ENCODE peak calls at places on chromosomes 6 and 20, in eight cellular contexts. V is pancreas; S is kidney glomerular epithelial cell; F is WERI-Rb-1; A is GM04503; J is stimulated activated CD4-positive, alpha-beta T cell treated with anti-CD3 and anti-CD28 coated beads, TNF-alpha, amount 100 ng/mL, for 24 hours; M is NCI-H774; W is left lung. N is an unnamed sample.

GRCh38 chr6:21037453-21037852 is 503.2 kb downstream of the CDKAL1 start:
- DNase-seq in V (no peak), S (no peak), F (no peak), A (no peak), J (no peak), M (no peak), W (no peak), N (no peak)

GRCh38 chr6:155406801-155407200 is 48.8 kb downstream of the NOX3 start:
- DNase-seq in V (no peak), S (no peak), F (no peak), A (no peak), J (no peak), M (no peak), W (no peak), N (no peak)

GRCh38 chr20:10225439-10226080 is 6.9 kb downstream of the SNAP25 start:
- DNase-seq in V (no peak), S (no peak), F (no peak), A (no peak), J (no peak), M (no peak), W (no peak), N (no peak)

GRCh38 chr6:7439243-7439642 is 49.6 kb downstream of the RIOK1 start:
- DNase-seq in V (no peak), S (no peak), F (no peak), A (no peak), J (no peak), M (no peak), W (no peak), N (no peak)

GRCh38 chr6:30591008-30591407 is 19.8 kb downstream of the ABCF1 start:
- DNase-seq in V (no peak), S (no peak), F (no peak), A (no peak), J (no peak), M (no peak), W (peak; percentile 61), N (peak; percentile 72)

GRCh38 chr20:49913399-49914047 is 1.8 kb downstream of the SPATA2 start:
- DNase-seq in V (no peak), S (no peak), F (no peak), A (no peak), J (no peak), M (no peak), W (no peak), N (no peak)

GRCh38 chr6:134826889-134827737 is 122.8 kb downstream of the ALDH8A1 start:
- DNase-seq in V (peak; percentile 65), S (no peak), F (no peak), A (peak; percentile 100), J (no peak), M (no peak), W (peak; percentile 75), N (peak; percentile 55)

GRCh38 chr6:50661636-50662035 is 51.7 kb upstream of the TFAP2D start:
- DNase-seq in V (no peak), S (no peak), F (no peak), A (no peak), J (no peak), M (no peak), W (no peak), N (no peak)

GRCh38 chr6:16764188-16764950 is 3.1 kb upstream of the ATXN1 start:
- DNase-seq in V (no peak), S (peak; percentile 56), F (no peak), A (no peak), J (no peak), M (no peak), W (no peak), N (no peak)

GRCh38 chr6:33895988-33896387 is 92.2 kb upstream of the MLN start:
- DNase-seq in V (no peak), S (no peak), F (no peak), A (no peak), J (no peak), M (no peak), W (no peak), N (no peak)

GRCh38 chr6:47405273-47405672 is 72.3 kb upstream of the CD2AP start:
- DNase-seq in V (no peak), S (peak; percentile 10), F (no peak), A (no peak), J (no peak), M (no peak), W (peak; percentile 39), N (no peak)

GRCh38 chr6:14732845-14733757 is 512.8 kb upstream of the JARID2 start:
- DNase-seq in V (no peak), S (peak; percentile 79), F (no peak), A (no peak), J (no peak), M (no peak), W (no peak), N (no peak)

GRCh38 chr6:90249044-90249443 is 47.6 kb downstream of the BACH2 start:
- DNase-seq in V (no peak), S (no peak), F (no peak), A (no peak), J (no peak), M (no peak), W (no peak), N (no peak)

GRCh38 chr20:57048027-57048869 is 218.2 kb downstream of the BMP7 start:
- DNase-seq in V (no peak), S (no peak), F (peak; percentile 14), A (no peak), J (no peak), M (no peak), W (no peak), N (no peak)

GRCh38 chr6:3484240-3484639 is 27.4 kb upstream of the SLC22A23 start:
- DNase-seq in V (no peak), S (no peak), F (no peak), A (no peak), J (no peak), M (no peak), W (no peak), N (no peak)

GRCh38 chr20:53579266-53579580 is 14.4 kb downstream of the ZNF217 start:
- DNase-seq in V (no peak), S (no peak), F (no peak), A (no peak), J (no peak), M (no peak), W (peak; percentile 3), N (no peak)

GRCh38 chr20:58651548-58651822 is 402 bp downstream of the STX16 start:
- DNase-seq in V (no peak), S (no peak), F (peak; percentile 55), A (no peak), J (no peak), M (no peak), W (no peak), N (no peak)

GRCh38 chr20:50415516-50416268 is 94.5 kb upstream of the PTPN1 start:
- DNase-seq in V (peak; percentile 99), S (peak; percentile 52), F (no peak), A (peak; percentile 83), J (no peak), M (no peak), W (peak; percentile 95), N (peak; percentile 100)

GRCh38 chr6:137363805-137364138 is 130.4 kb downstream of the OLIG3 start:
- DNase-seq in V (no peak), S (peak; percentile 2), F (no peak), A (no peak), J (no peak), M (no peak), W (no peak), N (no peak)

GRCh38 chr20:46708172-46708860 is 1.1 kb upstream of the SLC2A10 start:
- DNase-seq in V (peak; percentile 65), S (no peak), F (peak; percentile 27), A (no peak), J (no peak), M (no peak), W (no peak), N (peak; percentile 44)

GRCh38 chr6:27370391-27370790 is 18.2 kb upstream of the ZNF391 start:
- DNase-seq in V (no peak), S (no peak), F (no peak), A (no peak), J (no peak), M (no peak), W (no peak), N (no peak)

GRCh38 chr6:165726915-165727314 is 63.9 kb upstream of the PDE10A start:
- DNase-seq in V (no peak), S (no peak), F (no peak), A (no peak), J (no peak), M (no peak), W (no peak), N (no peak)

GRCh38 chr6:84847349-84848160 is 83.2 kb upstream of the TBX18 start:
- DNase-seq in V (no peak), S (no peak), F (no peak), A (no peak), J (no peak), M (no peak), W (no peak), N (no peak)

GRCh38 chr6:121435444-121436069 is at the start of gene GJA1:
- DNase-seq in V (peak; percentile 25), S (peak; percentile 81), F (no peak), A (peak; percentile 61), J (no peak), M (no peak), W (peak; percentile 54), N (peak; percentile 66)

GRCh38 chr6:88519227-88520019 is 353.3 kb upstream of the CNR1 start:
- DNase-seq in V (no peak), S (no peak), F (peak; percentile 68), A (no peak), J (no peak), M (no peak), W (no peak), N (no peak)

GRCh38 chr6:150076196-150076893 is 7.4 kb upstream of the ULBP3 start:
- DNase-seq in V (no peak), S (peak; percentile 29), F (no peak), A (no peak), J (no peak), M (no peak), W (no peak), N (no peak)

GRCh38 chr6:56851104-56851503 is 103.8 kb upstream of the BEND6 start:
- DNase-seq in V (no peak), S (peak; percentile 74), F (no peak), A (no peak), J (no peak), M (no peak), W (no peak), N (no peak)

GRCh38 chr6:71468841-71469750 is 180.5 kb downstream of the OGFRL1 start:
- DNase-seq in V (no peak), S (peak; percentile 97), F (no peak), A (peak; percentile 94), J (no peak), M (no peak), W (no peak), N (no peak)

GRCh38 chr20:25233016-25233772 is 14.7 kb upstream of the PYGB start:
- DNase-seq in V (peak; percentile 80), S (peak; percentile 91), F (no peak), A (no peak), J (no peak), M (peak; percentile 63), W (peak; percentile 80), N (peak; percentile 96)

GRCh38 chr6:107386340-107386739 is 73.0 kb downstream of the PDSS2 start:
- DNase-seq in V (no peak), S (no peak), F (no peak), A (no peak), J (no peak), M (no peak), W (no peak), N (no peak)

GRCh38 chr6:35468980-35469710 is 944 bp downstream of the RPL10A start:
- DNase-seq in V (peak; percentile 41), S (no peak), F (no peak), A (no peak), J (no peak), M (no peak), W (no peak), N (no peak)

GRCh38 chr6:26312096-26312463 is 52.9 kb upstream of the BTN3A2 start:
- DNase-seq in V (no peak), S (peak; percentile 76), F (no peak), A (no peak), J (no peak), M (no peak), W (no peak), N (no peak)

GRCh38 chr6:125986956-125987617 is 747 bp downstream of the TRMT11 start:
- DNase-seq in V (no peak), S (peak; percentile 70), F (no peak), A (no peak), J (no peak), M (peak; percentile 60), W (no peak), N (no peak)

GRCh38 chr6:14540859-14541540 is 423.4 kb downstream of the CD83 start:
- DNase-seq in V (no peak), S (no peak), F (no peak), A (no peak), J (no peak), M (no peak), W (no peak), N (no peak)

N was measured in prostate gland.